ENCODE peak calls at places on chromosome 3, in six cellular contexts. One of them, this sample, is unnamed.

GRCh38 chr3:193830791-193831191 is 237.8 kb downstream of the OPA1 start:
- DNase-seq in GM12865: no peak
- DNase-seq in A549: no peak
- DNase-seq in fibroblast of the aortic adventitia: no peak
- DNase-seq in Jurkat, Clone E6-1: no peak
- DNase-seq in HFF-Myc: no peak
- DNase-seq in this sample: no peak

GRCh38 chr3:120344349-120344748 is 4.8 kb downstream of the LRRC58 start:
- DNase-seq in GM12865: peak
- DNase-seq in HFF-Myc: no peak
- DNase-seq in fibroblast of the aortic adventitia: peak
- DNase-seq in A549: no peak
- DNase-seq in Jurkat, Clone E6-1: peak
- DNase-seq in this sample: no peak

GRCh38 chr3:2098398-2099027 is at the start of gene CNTN4:
- DNase-seq in HFF-Myc: no peak
- DNase-seq in fibroblast of the aortic adventitia: no peak
- DNase-seq in A549: peak
- DNase-seq in GM12865: peak
- DNase-seq in Jurkat, Clone E6-1: no peak
- DNase-seq in this sample: no peak

GRCh38 chr3:172107403-172107802 is 68.0 kb downstream of the FNDC3B start:
- DNase-seq in GM12865: peak
- DNase-seq in A549: no peak
- DNase-seq in Jurkat, Clone E6-1: peak
- DNase-seq in fibroblast of the aortic adventitia: no peak
- DNase-seq in HFF-Myc: no peak
- DNase-seq in this sample: no peak

GRCh38 chr3:53114011-53114400 is 16.2 kb downstream of the RFT1 start:
- DNase-seq in HFF-Myc: peak
- DNase-seq in GM12865: peak
- DNase-seq in A549: peak
- DNase-seq in fibroblast of the aortic adventitia: peak
- DNase-seq in Jurkat, Clone E6-1: peak
- DNase-seq in this sample: peak

GRCh38 chr3:154135511-154136173 is 14.5 kb downstream of the ARHGEF26 start:
- DNase-seq in Jurkat, Clone E6-1: no peak
- DNase-seq in A549: no peak
- DNase-seq in HFF-Myc: no peak
- DNase-seq in GM12865: no peak
- DNase-seq in fibroblast of the aortic adventitia: no peak
- DNase-seq in this sample: no peak

GRCh38 chr3:136928240-136928639 is 29.5 kb upstream of the IL20RB start:
- DNase-seq in HFF-Myc: no peak
- DNase-seq in fibroblast of the aortic adventitia: no peak
- DNase-seq in A549: no peak
- DNase-seq in Jurkat, Clone E6-1: no peak
- DNase-seq in GM12865: no peak
- DNase-seq in this sample: no peak

GRCh38 chr3:13017361-13018038 is 55.7 kb downstream of the IQSEC1 start:
- DNase-seq in HFF-Myc: no peak
- DNase-seq in GM12865: no peak
- DNase-seq in A549: no peak
- DNase-seq in fibroblast of the aortic adventitia: no peak
- DNase-seq in Jurkat, Clone E6-1: no peak
- DNase-seq in this sample: no peak

GRCh38 chr3:132284756-132285619 is 32.2 kb upstream of the ACP3 start:
- DNase-seq in GM12865: no peak
- DNase-seq in HFF-Myc: no peak
- DNase-seq in A549: no peak
- DNase-seq in fibroblast of the aortic adventitia: no peak
- DNase-seq in Jurkat, Clone E6-1: no peak
- DNase-seq in this sample: no peak

GRCh38 chr3:46417120-46417510 is 10.1 kb downstream of the CCRL2 start:
- DNase-seq in A549: no peak
- DNase-seq in HFF-Myc: no peak
- DNase-seq in fibroblast of the aortic adventitia: no peak
- DNase-seq in GM12865: no peak
- DNase-seq in Jurkat, Clone E6-1: no peak
- DNase-seq in this sample: no peak

GRCh38 chr3:11576453-11576852 is 67.3 kb downstream of the VGLL4 start:
- DNase-seq in HFF-Myc: no peak
- DNase-seq in fibroblast of the aortic adventitia: no peak
- DNase-seq in Jurkat, Clone E6-1: no peak
- DNase-seq in GM12865: no peak
- DNase-seq in A549: no peak
- DNase-seq in this sample: no peak

GRCh38 chr3:189953551-189953950 is 167.1 kb downstream of the P3H2 start:
- DNase-seq in fibroblast of the aortic adventitia: peak
- DNase-seq in GM12865: no peak
- DNase-seq in HFF-Myc: no peak
- DNase-seq in A549: no peak
- DNase-seq in Jurkat, Clone E6-1: no peak
- DNase-seq in this sample: no peak

GRCh38 chr3:130850846-130851245 is 43.0 kb upstream of the ATP2C1 start:
- DNase-seq in A549: no peak
- DNase-seq in fibroblast of the aortic adventitia: peak
- DNase-seq in GM12865: peak
- DNase-seq in HFF-Myc: no peak
- DNase-seq in Jurkat, Clone E6-1: no peak
- DNase-seq in this sample: no peak
- H3K4me3 ChIP-seq in A549: no peak
- H3K4me3 ChIP-seq in fibroblast of the aortic adventitia: no peak
- H3K4me3 ChIP-seq in GM12865: peak
- H3K4me3 ChIP-seq in HFF-Myc: no peak
- H3K4me3 ChIP-seq in Jurkat, Clone E6-1: peak
- H3K4me3 ChIP-seq in this sample: peak

GRCh38 chr3:195850857-195851531 is 39.3 kb upstream of the MUC4 start:
- DNase-seq in fibroblast of the aortic adventitia: peak
- DNase-seq in A549: peak
- DNase-seq in GM12865: peak
- DNase-seq in HFF-Myc: peak
- DNase-seq in Jurkat, Clone E6-1: peak
- DNase-seq in this sample: peak
- H3K4me3 ChIP-seq in fibroblast of the aortic adventitia: peak
- H3K4me3 ChIP-seq in A549: no peak
- H3K4me3 ChIP-seq in GM12865: no peak
- H3K4me3 ChIP-seq in HFF-Myc: no peak
- H3K4me3 ChIP-seq in Jurkat, Clone E6-1: no peak
- H3K4me3 ChIP-seq in this sample: no peak

GRCh38 chr3:146465713-146466465 is 3.5 kb downstream of the PLSCR2 start:
- DNase-seq in fibroblast of the aortic adventitia: no peak
- DNase-seq in Jurkat, Clone E6-1: no peak
- DNase-seq in A549: no peak
- DNase-seq in GM12865: no peak
- DNase-seq in HFF-Myc: no peak
- DNase-seq in this sample: no peak

GRCh38 chr3:146469206-146470017 is at the start of gene PLSCR2:
- DNase-seq in HFF-Myc: no peak
- DNase-seq in A549: peak
- DNase-seq in fibroblast of the aortic adventitia: no peak
- DNase-seq in Jurkat, Clone E6-1: no peak
- DNase-seq in GM12865: peak
- DNase-seq in this sample: no peak

GRCh38 chr3:146470424-146470990 is 1.1 kb upstream of the PLSCR2 start:
- DNase-seq in fibroblast of the aortic adventitia: no peak
- DNase-seq in A549: peak
- DNase-seq in HFF-Myc: no peak
- DNase-seq in Jurkat, Clone E6-1: no peak
- DNase-seq in GM12865: no peak
- DNase-seq in this sample: no peak

GRCh38 chr3:146466596-146466995 is 2.8 kb downstream of the PLSCR2 start:
- DNase-seq in HFF-Myc: no peak
- DNase-seq in GM12865: no peak
- DNase-seq in fibroblast of the aortic adventitia: peak
- DNase-seq in Jurkat, Clone E6-1: no peak
- DNase-seq in A549: no peak
- DNase-seq in this sample: no peak

DNA sequence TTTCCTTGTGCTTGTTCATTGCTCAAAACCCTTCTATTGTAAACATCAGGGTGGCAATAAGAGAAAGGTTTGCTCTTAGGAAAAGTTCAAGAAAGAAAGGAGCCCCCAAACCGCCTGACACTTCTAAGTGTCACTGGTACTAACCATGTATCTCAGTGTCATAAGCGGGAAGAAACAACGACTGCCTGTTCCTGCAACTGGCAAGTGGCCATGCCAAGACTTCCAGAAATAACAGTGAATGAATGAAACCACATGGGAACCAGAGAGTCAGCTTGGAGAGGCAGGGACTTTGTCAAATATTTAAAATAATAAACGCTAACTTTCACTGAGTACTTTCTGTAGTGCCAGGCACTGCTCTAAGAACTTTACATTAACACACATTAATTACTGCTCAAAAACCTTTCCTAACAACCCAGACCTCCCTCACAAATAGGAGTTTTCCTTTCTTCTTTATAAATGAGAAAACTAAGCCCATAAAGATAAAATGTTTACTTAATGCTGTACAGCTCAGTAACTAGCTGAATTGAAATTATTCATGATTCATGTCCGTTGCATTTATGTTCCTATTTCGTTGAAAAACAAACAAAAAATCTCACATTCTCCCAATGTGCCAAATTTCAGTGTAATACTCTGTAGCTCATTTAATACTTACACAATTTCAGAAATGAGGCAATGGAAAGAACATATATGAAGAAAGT is 978 bp downstream of the PLSCR2 start:
- DNase-seq in GM12865: no peak
- DNase-seq in A549: no peak
- DNase-seq in fibroblast of the aortic adventitia: peak
- DNase-seq in Jurkat, Clone E6-1: no peak
- DNase-seq in HFF-Myc: no peak
- DNase-seq in this sample: no peak
- H3K4me3 ChIP-seq in GM12865: no peak
- H3K4me3 ChIP-seq in A549: peak
- H3K4me3 ChIP-seq in fibroblast of the aortic adventitia: no peak
- H3K4me3 ChIP-seq in Jurkat, Clone E6-1: no peak
- H3K4me3 ChIP-seq in HFF-Myc: peak
- H3K4me3 ChIP-seq in this sample: peak

GRCh38 chr3:21020043-21020442 is 731.0 kb downstream of the ZNF385D start:
- DNase-seq in HFF-Myc: no peak
- DNase-seq in Jurkat, Clone E6-1: no peak
- DNase-seq in fibroblast of the aortic adventitia: no peak
- DNase-seq in GM12865: no peak
- DNase-seq in A549: no peak
- DNase-seq in this sample: no peak

GRCh38 chr3:21017115-21017852 is 733.7 kb downstream of the ZNF385D start:
- DNase-seq in HFF-Myc: no peak
- DNase-seq in A549: peak
- DNase-seq in GM12865: peak
- DNase-seq in Jurkat, Clone E6-1: peak
- DNase-seq in fibroblast of the aortic adventitia: peak
- DNase-seq in this sample: no peak

GRCh38 chr3:21024563-21024962 is 726.4 kb downstream of the ZNF385D start:
- DNase-seq in fibroblast of the aortic adventitia: no peak
- DNase-seq in GM12865: no peak
- DNase-seq in HFF-Myc: no peak
- DNase-seq in Jurkat, Clone E6-1: no peak
- DNase-seq in A549: no peak
- DNase-seq in this sample: no peak

DNA sequence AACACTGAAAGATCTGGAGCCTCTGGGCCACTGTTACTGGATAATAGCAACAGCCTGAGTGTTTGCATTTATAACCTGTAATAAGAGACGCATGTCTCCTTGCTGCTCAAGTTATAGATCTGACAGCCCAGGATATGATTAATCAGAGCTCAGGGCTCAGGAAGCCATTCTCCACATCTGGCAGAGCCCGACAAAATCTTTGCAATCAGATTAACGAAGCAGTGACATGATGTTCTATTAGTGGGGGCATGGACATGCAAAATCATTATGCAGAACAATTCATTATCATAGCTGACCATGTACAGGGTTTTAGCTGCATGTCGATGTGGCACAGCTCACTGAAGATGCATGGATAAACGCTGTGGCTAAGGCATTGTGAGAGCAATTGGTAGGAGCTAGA is 730.3 kb downstream of the ZNF385D start:
- DNase-seq in fibroblast of the aortic adventitia: no peak
- DNase-seq in GM12865: no peak
- DNase-seq in Jurkat, Clone E6-1: no peak
- DNase-seq in A549: no peak
- DNase-seq in HFF-Myc: no peak
- DNase-seq in this sample: no peak
- H3K4me3 ChIP-seq in fibroblast of the aortic adventitia: no peak
- H3K4me3 ChIP-seq in GM12865: no peak
- H3K4me3 ChIP-seq in Jurkat, Clone E6-1: no peak
- H3K4me3 ChIP-seq in A549: no peak
- H3K4me3 ChIP-seq in HFF-Myc: no peak
- H3K4me3 ChIP-seq in this sample: no peak

This sample was measured in gastrocnemius medialis.